ENCODE peak calls at places on chromosomes 5 and 9, in eight cellular contexts. W, X, R, H, P, T, U and G are unnamed samples.

GRCh38 chr5:96821260-96821916 is 13.6 kb upstream of the ERAP1 start:
- DNase-seq in R (peak), P (no peak), X (no peak), W (no peak), U (no peak), T (no peak), H (no peak), G (no peak)

GRCh38 chr9:1982074-1982473 is 33.1 kb upstream of the SMARCA2 start:
- DNase-seq in R (no peak), X (no peak), U (no peak), H (no peak), T (no peak), W (no peak), P (no peak), G (no peak)

GRCh38 chr5:39132128-39132447 is 57.9 kb upstream of the RICTOR start:
- DNase-seq in W (no peak), H (no peak), T (no peak), P (no peak), X (no peak), R (no peak), U (no peak), G (no peak)

GRCh38 chr5:54454602-54455001 is 897 bp upstream of the HSPB3 start:
- DNase-seq in X (no peak), R (no peak), U (no peak), H (no peak), W (no peak), T (no peak), P (no peak), G (no peak)

GRCh38 chr9:34650816-34651215 is 1.2 kb upstream of the IL11RA start:
- DNase-seq in P (no peak), T (no peak), W (no peak), U (no peak), R (peak), X (no peak), H (no peak), G (peak)

GRCh38 chr9:35658144-35658893 is at the start of gene CCDC107:
- DNase-seq in X (peak), T (no peak), R (peak), P (peak), H (peak), W (peak), U (no peak), G (no peak)

GRCh38 chr9:135736265-135736978 is 34.4 kb downstream of the KCNT1 start:
- DNase-seq in W (no peak), H (no peak), U (no peak), X (no peak), P (no peak), T (no peak), R (no peak), G (no peak)

GRCh38 chr9:126503333-126504085 is 110.2 kb upstream of the LMX1B start:
- DNase-seq in T (no peak), P (no peak), H (no peak), R (no peak), U (no peak), X (no peak), W (peak), G (no peak)

GRCh38 chr9:104961238-104961637 is 33.3 kb upstream of the ABCA1 start:
- DNase-seq in R (peak), W (peak), P (no peak), X (no peak), U (no peak), H (no peak), T (no peak), G (no peak)

GRCh38 chr9:92136184-92136858 is 21.1 kb upstream of the SPTLC1 start:
- DNase-seq in X (no peak), H (no peak), R (no peak), W (no peak), U (no peak), P (no peak), T (no peak), G (no peak)

DNA sequence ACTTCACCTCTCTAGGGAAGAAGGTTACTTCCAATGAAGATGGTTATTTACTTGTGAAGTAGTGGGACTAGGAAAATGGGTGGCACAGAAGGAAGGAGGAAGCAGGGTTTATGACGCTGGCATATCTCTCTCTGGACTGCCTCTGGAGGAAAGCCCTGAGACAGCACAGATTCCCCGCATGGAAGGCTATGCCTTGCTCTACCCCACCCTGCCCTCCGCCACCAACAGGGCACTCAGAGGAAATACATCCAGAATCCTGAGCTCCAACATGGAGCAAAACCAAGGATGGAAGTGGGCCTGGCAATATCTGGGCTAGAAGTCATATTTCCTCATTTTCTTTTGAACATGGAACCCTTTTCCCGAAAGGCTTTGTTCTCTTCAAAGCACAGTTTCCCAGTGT is 346.9 kb downstream of the ZSWIM6 start:
- DNase-seq in W (no peak), X (no peak), U (no peak), H (no peak), P (no peak), T (no peak), R (no peak), G (no peak)
- TF ChIP-seq CTCF in W (peak), X (no peak), U (no peak), H (no peak), P (no peak), T (no peak), R (no peak), G (no peak)

GRCh38 chr9:131677051-131677444 is 62.8 kb downstream of the RAPGEF1 start:
- DNase-seq in H (no peak), R (peak), P (no peak), W (no peak), X (no peak), U (no peak), T (no peak), G (no peak)
- H3K4me3 ChIP-seq in H (no peak), R (no peak), P (no peak), W (no peak), X (no peak), U (no peak), T (no peak), G (no peak)

GRCh38 chr5:146005723-146006122 is 69.3 kb downstream of the SH3RF2 start:
- DNase-seq in P (no peak), W (no peak), X (no peak), U (no peak), T (peak), R (no peak), H (no peak), G (no peak)

GRCh38 chr5:146006470-146006869 is 70.1 kb downstream of the SH3RF2 start:
- DNase-seq in U (no peak), R (no peak), T (no peak), X (no peak), W (no peak), P (no peak), H (no peak), G (no peak)

GRCh38 chr5:146009020-146009419 is 72.6 kb downstream of the SH3RF2 start:
- DNase-seq in R (no peak), U (no peak), P (no peak), H (no peak), T (no peak), W (no peak), X (no peak), G (no peak)

GRCh38 chr5:146007973-146008372 is 71.6 kb downstream of the SH3RF2 start:
- DNase-seq in W (no peak), R (no peak), U (no peak), T (no peak), X (no peak), H (no peak), P (no peak), G (no peak)

GRCh38 chr5:146007270-146007669 is 70.9 kb downstream of the SH3RF2 start:
- DNase-seq in W (no peak), P (no peak), H (no peak), U (no peak), T (no peak), X (no peak), R (no peak), G (no peak)
- TF ChIP-seq CTCF in W (peak), P (no peak), H (no peak), U (peak), T (peak), X (no peak), R (peak), G (no peak)

GRCh38 chr9:113523421-113524141 is 60.1 kb downstream of the RGS3 start:
- DNase-seq in T (no peak), W (peak), R (peak), P (peak), U (no peak), X (no peak), H (peak), G (no peak)
- H3K4me3 ChIP-seq in T (no peak), W (no peak), R (no peak), P (no peak), U (no peak), X (no peak), H (no peak), G (no peak)

GRCh38 chr9:4297151-4297794 is 2.6 kb downstream of the GLIS3 start:
- DNase-seq in H (peak), R (peak), X (peak), T (no peak), W (peak), U (no peak), P (peak), G (peak)
- TF ChIP-seq CTCF in H (no peak), R (peak), X (no peak), T (peak), W (peak), U (peak), P (peak), G (peak)

DNA sequence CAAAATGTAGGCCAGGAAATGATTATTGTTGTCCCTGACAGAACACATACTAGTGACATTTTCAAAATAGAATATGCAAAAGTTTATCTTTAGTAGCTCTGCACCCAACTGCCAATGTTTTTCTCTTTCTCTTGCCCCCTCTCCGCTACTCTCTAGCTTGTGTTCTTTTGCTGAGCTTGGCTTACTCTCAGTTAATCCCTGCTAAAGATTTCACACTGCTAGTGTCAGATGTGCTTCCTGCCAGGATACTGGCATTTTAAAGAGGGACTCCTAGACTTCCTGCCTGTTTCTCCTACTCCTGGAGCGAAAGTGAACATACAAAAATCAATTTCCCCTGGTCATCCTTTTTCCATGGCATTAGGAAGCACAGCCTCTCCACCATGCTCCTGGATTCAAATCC is 260.5 kb downstream of the ARRDC3 start:
- DNase-seq in R (no peak), W (no peak), T (no peak), U (no peak), P (no peak), X (no peak), H (no peak), G (no peak)
- H3K4me3 ChIP-seq in R (no peak), W (no peak), T (no peak), U (no peak), P (no peak), X (no peak), H (no peak), G (no peak)

GRCh38 chr5:67245259-67245846 is 48.8 kb upstream of the CD180 start:
- DNase-seq in T (no peak), U (no peak), X (no peak), R (no peak), P (no peak), H (no peak), W (no peak), G (no peak)

GRCh38 chr5:67244345-67244793 is 47.8 kb upstream of the CD180 start:
- DNase-seq in R (peak), T (no peak), W (no peak), H (no peak), X (no peak), P (no peak), U (no peak), G (no peak)

GRCh38 chr5:67243944-67244343 is 47.3 kb upstream of the CD180 start:
- DNase-seq in H (no peak), T (no peak), U (no peak), R (no peak), X (no peak), P (no peak), W (no peak), G (no peak)

GRCh38 chr5:67246546-67246945 is 49.9 kb upstream of the CD180 start:
- DNase-seq in H (no peak), P (no peak), R (no peak), W (no peak), X (no peak), U (no peak), T (no peak), G (no peak)

GRCh38 chr5:67246108-67246507 is 49.5 kb upstream of the CD180 start:
- DNase-seq in X (peak), U (no peak), T (peak), P (no peak), R (peak), W (peak), H (no peak), G (peak)
- TF ChIP-seq CTCF in X (peak), U (peak), T (peak), P (peak), R (peak), W (peak), H (peak), G (peak)